ENCODE peak calls at places on chromosomes 3 and 15, in seven cellular contexts. J, F, M, Z, Y, R and D are unnamed samples.

GRCh38 chr3:173826416-173826815 is 428.9 kb downstream of the NLGN1 start:
- DNase-seq in J (no peak), R (peak; percentile 3), Y (no peak), M (no peak), F (no peak), Z (no peak), D (no peak)

GRCh38 chr3:57062119-57062631 is 1.7 kb downstream of the SPATA12 start:
- DNase-seq in F (no peak), J (no peak), M (peak; percentile 49), Y (no peak), Z (no peak), R (no peak), D (no peak)

GRCh38 chr15:94611656-94612055 is 380.3 kb downstream of the MCTP2 start:
- DNase-seq in F (no peak), Z (no peak), M (no peak), J (no peak), Y (no peak), R (no peak), D (no peak)

GRCh38 chr3:61858054-61858453 is 296.7 kb downstream of the PTPRG start:
- DNase-seq in R (peak; percentile 56), Z (no peak), M (no peak), Y (no peak), F (no peak), J (no peak), D (no peak)

GRCh38 chr3:167742338-167742737 is 6.8 kb downstream of the SERPINI1 start:
- DNase-seq in R (no peak), Y (no peak), M (no peak), F (no peak), Z (no peak), J (no peak), D (no peak)

GRCh38 chr15:57353317-57353804 is 22.9 kb upstream of the CGNL1 start:
- DNase-seq in Z (no peak), R (no peak), M (no peak), F (no peak), J (no peak), Y (no peak), D (no peak)

GRCh38 chr3:19947549-19948071 is 713 bp downstream of the RAB5A start:
- DNase-seq in F (peak; percentile 37), J (peak; percentile 27), R (peak; percentile 41), Y (peak; percentile 59), Z (peak; percentile 57), M (peak; percentile 58), D (no peak)

GRCh38 chr3:52809149-52809548 is 14.6 kb downstream of the ITIH3 start:
- DNase-seq in Z (no peak), F (no peak), J (no peak), M (no peak), R (no peak), Y (no peak), D (no peak)

GRCh38 chr3:14234197-14235002 is 55.8 kb downstream of the LSM3 start:
- DNase-seq in F (peak; percentile 64), J (no peak), R (peak; percentile 50), Y (no peak), M (no peak), Z (no peak), D (peak; percentile 64)

GRCh38 chr3:134527037-134527436 is 41.2 kb downstream of the CEP63 start:
- DNase-seq in M (peak; percentile 67), Z (no peak), Y (no peak), F (no peak), J (no peak), R (peak; percentile 18), D (no peak)

GRCh38 chr3:72487078-72487765 is 361.0 kb downstream of the SHQ1 start:
- DNase-seq in J (no peak), M (peak; percentile 49), F (peak; percentile 52), Y (peak; percentile 64), R (peak; percentile 85), Z (peak; percentile 73), D (peak; percentile 64)

GRCh38 chr3:171417813-171418212 is 42.4 kb downstream of the TNIK start:
- DNase-seq in Y (no peak), Z (no peak), R (peak; percentile 93), M (no peak), F (no peak), J (no peak), D (no peak)

GRCh38 chr15:66211670-66212455 is 41.7 kb downstream of the MEGF11 start:
- DNase-seq in Y (no peak), J (no peak), F (no peak), Z (no peak), R (no peak), M (no peak), D (no peak)

GRCh38 chr3:124812291-124813265 is 74.6 kb downstream of the ITGB5 start:
- DNase-seq in J (no peak), Z (no peak), F (peak; percentile 64), Y (peak; percentile 47), R (peak; percentile 99), M (no peak), D (peak; percentile 58)

GRCh38 chr3:52400275-52400793 is 44.6 kb downstream of the SEMA3G start:
- DNase-seq in R (no peak), M (no peak), Z (no peak), J (no peak), Y (no peak), F (peak; percentile 61), D (no peak)

GRCh38 chr15:34986326-34987181 is 1.5 kb downstream of the ZNF770 start:
- DNase-seq in Y (no peak), M (no peak), R (no peak), J (no peak), Z (no peak), F (no peak), D (no peak)

GRCh38 chr3:30689202-30689641 is 82.8 kb downstream of the TGFBR2 start:
- DNase-seq in Y (peak; percentile 57), F (peak; percentile 64), M (no peak), Z (no peak), R (peak; percentile 40), J (no peak), D (peak; percentile 63)

GRCh38 chr3:16013563-16013962 is 160.9 kb upstream of the GALNT15 start:
- DNase-seq in R (peak; percentile 86), F (no peak), M (no peak), J (no peak), Y (no peak), Z (no peak), D (no peak)

GRCh38 chr3:132730891-132731580 is 8.8 kb upstream of the NPHP3 start:
- DNase-seq in M (no peak), Z (no peak), Y (no peak), R (peak; percentile 57), F (no peak), J (no peak), D (no peak)

DNA sequence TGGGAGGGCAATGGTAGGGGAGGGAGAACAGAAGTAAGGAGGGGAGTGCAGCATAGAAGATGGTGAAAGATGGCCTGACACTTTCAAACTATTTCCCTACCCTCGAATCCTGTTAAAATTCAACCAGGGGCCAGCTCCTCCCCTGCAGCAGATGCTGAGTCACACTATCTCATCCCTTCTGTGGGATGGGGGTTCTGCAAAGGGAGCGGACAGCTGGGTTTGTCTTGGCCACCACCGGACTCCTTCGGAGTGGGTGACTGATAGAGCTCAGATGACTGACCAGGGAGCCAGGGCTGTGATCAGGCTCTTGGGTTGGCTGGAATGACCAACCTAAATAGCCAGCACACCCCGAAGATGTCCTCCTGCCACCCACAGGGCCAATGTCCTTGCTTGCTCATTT is 33.6 kb upstream of the TMCC1 start:
- DNase-seq in F (no peak), M (no peak), Z (no peak), Y (no peak), J (no peak), R (no peak), D (no peak)
- H3K9me3 ChIP-seq in F (peaks cover 34% of the 10 kb centered on the region), M (no peaks in the 10 kb centered on the region), Z (peaks cover 24% of the 10 kb centered on the region), Y (no peaks in the 10 kb centered on the region), J (peaks cover 5% of the 10 kb centered on the region), R (peaks cover 21% of the 10 kb centered on the region), D (peaks cover 16% of the 10 kb centered on the region)

DNA sequence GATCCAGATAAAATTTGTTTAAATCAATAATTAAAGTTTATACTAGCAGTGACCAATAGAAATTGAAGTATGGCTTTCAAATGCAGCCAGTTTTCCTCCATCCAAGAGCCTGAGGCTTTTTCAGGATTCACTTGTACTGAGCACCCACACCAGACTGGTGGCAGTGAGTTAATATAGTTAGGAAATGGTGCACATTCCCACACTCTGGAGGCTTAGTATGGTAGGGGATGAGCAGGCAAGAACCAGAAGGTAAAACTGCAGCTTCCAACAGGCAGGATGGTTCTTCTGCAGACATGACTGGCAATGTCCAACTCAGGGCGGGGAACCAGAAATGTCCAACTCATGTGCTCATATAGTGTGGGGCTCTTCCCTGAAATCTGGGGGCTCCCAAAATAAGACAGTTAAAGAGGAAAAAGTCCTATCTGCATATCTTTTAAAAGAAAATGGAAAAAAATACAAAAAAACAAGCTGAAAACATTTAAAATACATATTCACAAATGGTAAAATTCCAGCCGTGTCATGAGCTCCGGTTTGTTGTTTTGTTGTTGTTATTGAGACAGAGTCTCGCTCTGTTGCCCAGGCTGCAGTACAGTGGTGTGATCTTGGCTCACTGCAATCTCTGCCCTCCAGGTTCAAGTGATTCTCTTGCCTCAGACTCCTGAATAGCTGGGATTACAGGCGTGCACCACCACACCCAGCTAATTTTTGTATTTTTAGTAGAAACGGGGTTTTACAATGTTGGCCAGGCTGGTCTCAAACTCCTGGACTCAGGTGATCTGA is 18.4 kb upstream of the ZNF445 start:
- DNase-seq in Y (no peak), M (no peak), Z (no peak), J (no peak), R (no peak), F (no peak), D (no peak)
- H3K9me3 ChIP-seq in Y (no peaks in the 10 kb centered on the region), M (peaks cover 30% of the 10 kb centered on the region), Z (peaks cover 34% of the 10 kb centered on the region), J (peaks cover 26% of the 10 kb centered on the region), R (peaks cover 39% of the 10 kb centered on the region), F (peaks cover 98% of the 10 kb centered on the region), D (peaks cover 73% of the 10 kb centered on the region)

GRCh38 chr15:33871911-33872760 is 96.2 kb upstream of the CHRM5 start:
- DNase-seq in F (no peak), M (no peak), J (no peak), R (peak; percentile 21), Y (no peak), Z (no peak), D (no peak)
- H3K9me3 ChIP-seq in F (no peaks in the 10 kb centered on the region), M (no peaks in the 10 kb centered on the region), J (no peaks in the 10 kb centered on the region), R (no peaks in the 10 kb centered on the region), Y (no peaks in the 10 kb centered on the region), Z (no peaks in the 10 kb centered on the region), D (no peaks in the 10 kb centered on the region)

DNA sequence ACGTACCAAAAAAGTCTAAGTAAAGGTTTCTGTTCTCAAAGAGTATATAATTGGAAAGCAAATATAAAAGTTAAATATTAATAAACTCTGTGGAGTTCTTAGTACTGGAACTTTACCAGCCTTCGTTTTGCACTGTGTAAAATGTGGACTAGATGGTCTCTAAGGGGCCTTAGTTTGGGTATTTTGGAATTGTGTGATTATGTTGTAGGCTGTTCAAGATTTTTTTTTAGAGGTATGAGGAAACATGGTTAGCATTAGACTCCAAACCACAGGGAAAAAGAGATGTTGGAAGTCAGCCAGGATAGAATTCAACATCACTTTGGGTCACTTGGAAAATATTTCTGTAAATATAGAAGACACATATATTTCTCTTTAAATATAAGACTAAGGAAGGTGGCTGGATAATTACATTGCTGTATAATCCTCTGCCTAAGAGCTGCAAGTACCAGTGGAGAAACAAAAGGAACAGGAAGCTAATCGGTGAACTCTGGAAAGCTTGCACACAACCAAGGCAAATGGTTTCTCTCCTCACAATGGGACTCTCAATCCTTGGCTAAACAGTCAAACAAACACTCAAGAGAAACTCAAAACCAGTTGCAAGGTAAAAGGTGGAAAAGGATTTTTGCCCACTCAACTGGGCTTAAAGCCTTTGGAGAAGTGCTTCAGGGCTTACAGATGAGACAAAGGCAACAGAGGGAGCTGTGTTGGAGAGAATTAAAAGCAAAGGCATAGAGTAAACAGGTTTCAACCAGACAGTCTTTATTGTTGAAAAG is 141.7 kb downstream of the NR1D2 start:
- DNase-seq in F (no peak), M (no peak), Y (no peak), J (no peak), R (no peak), Z (no peak), D (no peak)
- H3K9me3 ChIP-seq in F (no peaks in the 10 kb centered on the region), M (no peaks in the 10 kb centered on the region), Y (no peaks in the 10 kb centered on the region), J (no peaks in the 10 kb centered on the region), R (no peaks in the 10 kb centered on the region), Z (no peaks in the 10 kb centered on the region), D (no peaks in the 10 kb centered on the region)